ENCODE peak calls at places on chromosomes 12 and 14, in six cellular contexts. One of them, this sample, is unnamed.

GRCh38 chr12:87363497-87364084 is 665.6 kb downstream of the C12orf50 start:
- DNase-seq in effector CD8-positive, alpha-beta T cell: no peak
- DNase-seq in C1 segment of cervical spinal cord: no peak
- DNase-seq in fibroblast of mammary gland: no peak
- DNase-seq in lung: no peak
- DNase-seq in GOT3: no peak
- DNase-seq in this sample: no peak

GRCh38 chr12:10718279-10718821 is 4.8 kb downstream of the YBX3 start:
- DNase-seq in effector CD8-positive, alpha-beta T cell: no peak
- DNase-seq in C1 segment of cervical spinal cord: no peak
- DNase-seq in lung: no peak
- DNase-seq in GOT3: no peak
- DNase-seq in fibroblast of mammary gland: peak; percentile 88
- DNase-seq in this sample: peak; percentile 72

GRCh38 chr12:123942911-123943648 is 29.6 kb downstream of the CCDC92 start:
- DNase-seq in C1 segment of cervical spinal cord: no peak
- DNase-seq in lung: no peak
- DNase-seq in fibroblast of mammary gland: peak; percentile 71
- DNase-seq in effector CD8-positive, alpha-beta T cell: no peak
- DNase-seq in GOT3: no peak
- DNase-seq in this sample: peak; percentile 32

GRCh38 chr14:36975834-36976233 is 196.6 kb downstream of the SLC25A21 start:
- DNase-seq in C1 segment of cervical spinal cord: no peak
- DNase-seq in lung: no peak
- DNase-seq in GOT3: no peak
- DNase-seq in fibroblast of mammary gland: peak; percentile 33
- DNase-seq in effector CD8-positive, alpha-beta T cell: no peak
- DNase-seq in this sample: no peak

GRCh38 chr12:10170199-10170598 is 1.7 kb downstream of the OLR1 start:
- DNase-seq in effector CD8-positive, alpha-beta T cell: no peak
- DNase-seq in lung: no peak
- DNase-seq in fibroblast of mammary gland: no peak
- DNase-seq in C1 segment of cervical spinal cord: no peak
- DNase-seq in GOT3: no peak
- DNase-seq in this sample: peak; percentile 84

GRCh38 chr14:85418716-85419115 is 111.2 kb upstream of the FLRT2 start:
- DNase-seq in fibroblast of mammary gland: no peak
- DNase-seq in GOT3: no peak
- DNase-seq in effector CD8-positive, alpha-beta T cell: no peak
- DNase-seq in C1 segment of cervical spinal cord: no peak
- DNase-seq in lung: no peak
- DNase-seq in this sample: no peak

GRCh38 chr12:74791365-74791764 is 253.7 kb downstream of the ATXN7L3B start:
- DNase-seq in lung: no peak
- DNase-seq in C1 segment of cervical spinal cord: no peak
- DNase-seq in GOT3: no peak
- DNase-seq in fibroblast of mammary gland: no peak
- DNase-seq in effector CD8-positive, alpha-beta T cell: no peak
- DNase-seq in this sample: no peak

GRCh38 chr14:70698288-70698687 is 56.6 kb downstream of the TTC9 start:
- DNase-seq in C1 segment of cervical spinal cord: no peak
- DNase-seq in GOT3: no peak
- DNase-seq in fibroblast of mammary gland: peak; percentile 28
- DNase-seq in effector CD8-positive, alpha-beta T cell: no peak
- DNase-seq in lung: no peak
- DNase-seq in this sample: peak; percentile 35

GRCh38 chr12:30965613-30965985 is 39.1 kb downstream of the TSPAN11 start:
- DNase-seq in fibroblast of mammary gland: no peak
- DNase-seq in C1 segment of cervical spinal cord: no peak
- DNase-seq in lung: no peak
- DNase-seq in GOT3: no peak
- DNase-seq in effector CD8-positive, alpha-beta T cell: no peak
- DNase-seq in this sample: no peak

GRCh38 chr12:96034631-96035282 is 630 bp downstream of the LTA4H start:
- DNase-seq in C1 segment of cervical spinal cord: no peak
- DNase-seq in fibroblast of mammary gland: peak; percentile 35
- DNase-seq in effector CD8-positive, alpha-beta T cell: no peak
- DNase-seq in lung: peak; percentile 43
- DNase-seq in GOT3: no peak
- DNase-seq in this sample: peak; percentile 35

GRCh38 chr14:76456891-76457586 is 81.1 kb downstream of the ESRRB start:
- DNase-seq in C1 segment of cervical spinal cord: no peak
- DNase-seq in lung: no peak
- DNase-seq in fibroblast of mammary gland: no peak
- DNase-seq in GOT3: no peak
- DNase-seq in effector CD8-positive, alpha-beta T cell: no peak
- DNase-seq in this sample: no peak

GRCh38 chr14:52014601-52015267 is 25.4 kb downstream of the RTRAF start:
- DNase-seq in C1 segment of cervical spinal cord: peak; percentile 30
- DNase-seq in lung: no peak
- DNase-seq in fibroblast of mammary gland: no peak
- DNase-seq in GOT3: no peak
- DNase-seq in effector CD8-positive, alpha-beta T cell: no peak
- DNase-seq in this sample: no peak